ENCODE peak calls at places on chromosomes 16 and 17, in ten cellular contexts. F, V, C, O, T, X, Z, P, B and L are unnamed samples.

GRCh38 chr17:76485569-76485968 is 15.7 kb downstream of the RHBDF2 start:
- DNase-seq in F (no peak), O (no peak), T (no peak), V (no peak), X (no peak), P (no peak), C (no peak), Z (no peak), B (no peak), L (no peak)

GRCh38 chr16:29962344-29962994 is 590 bp downstream of the TMEM219 start:
- DNase-seq in B (no peak), O (no peak), V (peak), P (no peak), X (no peak), Z (peak), T (no peak), C (peak), F (no peak), L (no peak)

GRCh38 chr17:78450696-78451344 is 72.4 kb downstream of the PGS1 start:
- DNase-seq in P (no peak), X (no peak), F (no peak), O (no peak), V (peak), B (no peak), T (no peak), C (no peak), Z (no peak), L (no peak)

GRCh38 chr16:69013991-69014390 is 91.5 kb upstream of the HAS3 start:
- DNase-seq in X (no peak), V (no peak), C (no peak), T (no peak), O (no peak), B (no peak), P (no peak), Z (no peak), F (no peak), L (no peak)

GRCh38 chr16:982152-983043 is 828 bp downstream of the SOX8 start:
- DNase-seq in B (no peak), F (no peak), P (no peak), X (no peak), C (no peak), O (no peak), V (no peak), T (no peak), Z (no peak), L (no peak)

GRCh38 chr16:20792216-20792615 is 14.1 kb downstream of the ERI2 start:
- DNase-seq in T (no peak), V (no peak), Z (no peak), O (no peak), F (no peak), B (no peak), P (no peak), C (no peak), X (no peak), L (no peak)

GRCh38 chr17:80191720-80192265 is 22.0 kb downstream of the CARD14 start:
- DNase-seq in F (no peak), C (no peak), P (no peak), T (no peak), V (no peak), X (no peak), B (no peak), Z (no peak), O (no peak), L (no peak)

GRCh38 chr16:75085556-75085955 is 31.0 kb downstream of the LDHD start:
- DNase-seq in B (no peak), F (no peak), C (no peak), V (no peak), O (no peak), Z (no peak), X (no peak), P (no peak), T (no peak), L (no peak)

GRCh38 chr17:80005360-80006338 is 30.0 kb downstream of the TBC1D16 start:
- DNase-seq in P (peak), X (peak), T (peak), Z (peak), V (peak), B (peak), F (peak), C (peak), O (peak), L (peak)

GRCh38 chr16:11636172-11636721 is 32.0 kb upstream of the SNN start:
- DNase-seq in B (no peak), F (peak), Z (no peak), T (no peak), O (no peak), V (no peak), P (no peak), C (peak), X (no peak), L (no peak)

GRCh38 chr17:33725675-33726271 is 432.7 kb upstream of the ASIC2 start:
- DNase-seq in F (peak), T (peak), O (peak), V (peak), X (peak), Z (peak), P (no peak), B (peak), C (peak), L (no peak)

GRCh38 chr17:58532555-58532951 is 18.1 kb upstream of the MTMR4 start:
- DNase-seq in F (no peak), T (no peak), C (no peak), P (no peak), V (no peak), B (no peak), O (no peak), X (no peak), Z (no peak), L (no peak)

GRCh38 chr17:81716674-81716996 is 4.6 kb downstream of the SLC25A10 start:
- DNase-seq in V (no peak), P (no peak), T (no peak), B (no peak), X (no peak), C (no peak), O (no peak), Z (no peak), F (no peak), L (no peak)

GRCh38 chr17:82049521-82049971 is 2.1 kb downstream of the RFNG start:
- DNase-seq in F (no peak), B (no peak), P (no peak), X (no peak), V (no peak), O (peak), C (no peak), T (no peak), Z (no peak), L (no peak)

GRCh38 chr16:66636199-66636598 is 31.7 kb downstream of the CMTM3 start:
- DNase-seq in X (no peak), F (no peak), C (no peak), B (no peak), O (no peak), P (no peak), T (no peak), V (no peak), Z (no peak), L (no peak)

GRCh38 chr16:67767953-67768352 is 38.4 kb downstream of the RANBP10 start:
- DNase-seq in T (no peak), F (no peak), X (no peak), C (no peak), V (no peak), Z (peak), B (no peak), P (no peak), O (no peak), L (no peak)

GRCh38 chr17:6506679-6507231 is 49.6 kb downstream of the PITPNM3 start:
- DNase-seq in F (no peak), Z (peak), O (no peak), B (no peak), C (peak), T (no peak), P (no peak), V (no peak), X (no peak), L (no peak)

GRCh38 chr16:67679935-67680897 is 13.6 kb downstream of the C16orf86 start:
- DNase-seq in P (no peak), X (no peak), Z (no peak), C (no peak), F (no peak), T (no peak), O (no peak), V (no peak), B (no peak), L (no peak)

GRCh38 chr17:339193-340061 is 13.2 kb downstream of the RPH3AL start:
- DNase-seq in T (no peak), F (no peak), O (no peak), Z (no peak), C (no peak), V (no peak), P (no peak), X (no peak), B (no peak), L (no peak)

GRCh38 chr16:3101018-3101840 is 2.1 kb upstream of the ZSCAN10 start:
- DNase-seq in F (peak), Z (peak), P (peak), C (peak), O (peak), V (peak), X (no peak), T (peak), B (peak), L (no peak)